ENCODE peak calls at places on chromosomes 2 and 18, in five cellular contexts. Z, A, E, Y and T are unnamed samples.

GRCh38 chr2:220104871-220105351 is 477.5 kb downstream of the SLC4A3 start:
- DNase-seq in Z (peak), A (no peak), E (peak), Y (peak), T (no peak)

GRCh38 chr18:5197032-5197434 is at the start of gene AKAIN1:
- DNase-seq in Z (peak), A (no peak), E (peak), Y (peak), T (no peak)

GRCh38 chr18:70490008-70490933 is 201.4 kb downstream of the SOCS6 start:
- DNase-seq in Z (peak), A (no peak), E (peak), Y (peak), T (no peak)

GRCh38 chr18:32081881-32082280 is 9.8 kb upstream of the RNF138 start:
- DNase-seq in Z (peak), A (no peak), E (no peak), Y (no peak), T (no peak)

GRCh38 chr18:40864846-40865245 is 1090.2 kb upstream of the PIK3C3 start:
- DNase-seq in Z (no peak), A (no peak), E (no peak), Y (no peak), T (no peak)

GRCh38 chr2:233684640-233685039 is 2.9 kb downstream of the UGT1A7 start:
- DNase-seq in Z (no peak), A (no peak), E (no peak), Y (no peak), T (no peak)

GRCh38 chr2:130720036-130720435 is 8.8 kb upstream of the GPR148 start:
- DNase-seq in Z (no peak), A (no peak), E (peak), Y (no peak), T (no peak)

GRCh38 chr2:226339616-226340015 is 460.0 kb downstream of the IRS1 start:
- DNase-seq in Z (no peak), A (no peak), E (no peak), Y (no peak), T (no peak)

GRCh38 chr2:199485732-199486335 is 28.1 kb upstream of the SATB2 start:
- DNase-seq in Z (peak), A (no peak), E (peak), Y (peak), T (no peak)

GRCh38 chr2:171512683-171513082 is 9.6 kb upstream of the CYBRD1 start:
- DNase-seq in Z (no peak), A (no peak), E (no peak), Y (no peak), T (no peak)

GRCh38 chr2:75560022-75560767 is 544 bp downstream of the EVA1A start:
- DNase-seq in Z (peak), A (peak), E (peak), Y (peak), T (no peak)
- TF ChIP-seq CTCF in Z (peak), A (no peak), E (no peak), Y (peak), T (no peak)

DNA sequence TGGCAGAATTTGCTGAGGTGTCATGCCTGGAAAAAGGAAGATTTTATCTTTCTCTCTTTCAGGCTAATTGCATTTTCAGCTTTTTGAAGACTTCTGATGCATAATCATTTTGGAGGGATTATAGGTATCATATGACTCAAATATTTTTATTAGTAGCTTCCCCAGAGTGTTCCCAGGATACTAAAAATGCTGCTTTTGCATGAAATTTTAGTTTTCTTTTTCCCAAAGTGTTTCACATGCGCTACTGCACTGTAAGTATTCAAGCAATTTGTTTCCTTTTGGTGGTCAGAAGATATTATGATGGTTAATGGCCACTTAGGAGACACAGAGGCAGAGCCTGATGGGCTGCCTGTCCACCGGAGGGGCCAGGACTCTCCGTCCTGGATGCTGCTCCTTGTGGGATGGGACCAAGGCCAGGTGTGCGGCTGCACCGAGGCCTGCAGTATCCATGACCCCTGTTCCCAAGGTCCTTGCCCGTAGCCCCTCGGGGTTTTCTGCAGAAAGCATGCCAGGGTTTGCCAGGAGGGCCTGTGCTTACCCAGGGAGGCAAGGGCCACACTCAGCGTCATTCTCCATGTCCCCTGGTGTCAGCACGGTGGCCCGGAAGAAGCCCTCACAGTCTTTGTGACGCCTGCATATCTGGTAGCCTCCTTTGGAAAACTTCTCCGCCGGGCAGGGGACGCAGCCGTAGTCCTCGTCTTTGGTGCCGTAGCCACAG is 60.2 kb downstream of the EDAR start:
- DNase-seq in Z (no peak), A (no peak), E (no peak), Y (no peak), T (no peak)
- TF ChIP-seq CTCF in Z (no peak), A (no peak), E (peak), Y (no peak), T (no peak)

DNA sequence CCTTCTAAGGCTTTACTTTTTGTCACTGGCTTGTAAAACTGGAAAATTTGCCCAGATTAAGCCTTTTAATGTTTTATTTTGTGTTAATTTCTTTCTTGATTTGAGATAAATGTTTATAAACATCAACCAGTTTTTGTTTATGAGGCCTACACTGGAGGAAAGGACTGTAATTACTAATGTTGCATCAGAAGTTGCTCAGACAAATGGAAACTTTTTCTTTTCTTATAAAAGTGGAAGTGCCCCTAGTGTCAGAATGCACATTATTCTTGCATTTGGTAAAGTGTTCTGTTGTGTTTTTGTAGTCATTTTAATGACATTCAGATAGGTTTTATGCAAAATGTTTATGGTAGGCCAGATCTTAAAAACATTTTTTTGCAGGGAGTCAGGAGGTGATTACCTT is 25.3 kb downstream of the LCLAT1 start:
- DNase-seq in Z (no peak), A (no peak), E (no peak), Y (no peak), T (no peak)
- TF ChIP-seq CTCF in Z (peak), A (no peak), E (no peak), Y (no peak), T (no peak)

GRCh38 chr2:204749319-204749718 is 204.0 kb downstream of the PARD3B start:
- DNase-seq in Z (peak), A (no peak), E (peak), Y (peak), T (no peak)
- TF ChIP-seq CTCF in Z (no peak), A (no peak), E (no peak), Y (no peak), T (no peak)

GRCh38 chr2:239316562-239317465 is 84.0 kb downstream of the HDAC4 start:
- DNase-seq in Z (peak), A (no peak), E (no peak), Y (peak), T (peak)
- TF ChIP-seq CTCF in Z (no peak), A (no peak), E (no peak), Y (no peak), T (no peak)

GRCh38 chr2:232485333-232485756 is 2.3 kb downstream of the ECEL1 start:
- DNase-seq in Z (no peak), A (no peak), E (no peak), Y (no peak), T (no peak)
- TF ChIP-seq CTCF in Z (no peak), A (no peak), E (no peak), Y (no peak), T (no peak)

GRCh38 chr2:127193164-127193947 is 26.7 kb downstream of the CYP27C1 start:
- DNase-seq in Z (peak), A (no peak), E (no peak), Y (no peak), T (no peak)
- TF ChIP-seq CTCF in Z (no peak), A (no peak), E (no peak), Y (no peak), T (no peak)

GRCh38 chr2:129144082-129144791 is 825.6 kb upstream of the HS6ST1 start:
- DNase-seq in Z (no peak), A (no peak), E (no peak), Y (no peak), T (no peak)

GRCh38 chr2:129139380-129139779 is 820.7 kb upstream of the HS6ST1 start:
- DNase-seq in Z (no peak), A (peak), E (no peak), Y (no peak), T (no peak)

GRCh38 chr2:129142465-129142864 is 823.8 kb upstream of the HS6ST1 start:
- DNase-seq in Z (no peak), A (no peak), E (no peak), Y (no peak), T (no peak)
- TF ChIP-seq CTCF in Z (no peak), A (no peak), E (no peak), Y (no peak), T (no peak)

GRCh38 chr2:30710461-30710860 is 96.8 kb downstream of the CAPN13 start:
- DNase-seq in Z (no peak), A (no peak), E (no peak), Y (no peak), T (no peak)

GRCh38 chr2:30709516-30709915 is 97.7 kb downstream of the CAPN13 start:
- DNase-seq in Z (no peak), A (no peak), E (no peak), Y (no peak), T (no peak)

GRCh38 chr2:30713698-30714097 is 93.5 kb downstream of the CAPN13 start:
- DNase-seq in Z (no peak), A (no peak), E (no peak), Y (no peak), T (no peak)

GRCh38 chr2:30710016-30710415 is 97.2 kb downstream of the CAPN13 start:
- DNase-seq in Z (no peak), A (no peak), E (no peak), Y (no peak), T (no peak)

DNA sequence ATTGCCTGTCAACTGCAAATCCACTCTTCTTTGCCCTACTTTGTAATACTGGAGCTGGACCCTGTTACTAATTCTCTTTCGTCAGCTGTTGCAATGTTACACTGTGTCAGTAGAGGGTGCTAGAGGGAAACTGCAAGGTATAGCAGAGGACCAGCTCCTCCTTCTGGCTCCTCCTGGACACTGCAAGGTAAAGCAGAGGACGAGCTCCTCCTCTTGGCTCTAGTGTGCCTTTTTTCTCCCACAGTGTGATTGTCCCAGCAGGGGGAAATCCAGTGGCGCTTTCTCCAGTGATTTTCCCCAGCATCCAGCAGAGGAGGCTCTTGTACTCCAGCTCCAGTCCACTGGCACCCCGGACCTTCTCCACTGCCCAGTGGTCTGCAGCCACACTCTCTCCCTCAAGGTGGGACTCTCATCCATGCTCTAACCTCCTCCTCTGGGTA is 95.6 kb downstream of the CAPN13 start:
- DNase-seq in Z (peak), A (peak), E (peak), Y (peak), T (peak)
- TF ChIP-seq CTCF in Z (peak), A (peak), E (peak), Y (peak), T (peak)

GRCh38 chr18:75337348-75337747 is 90.2 kb downstream of the SMIM21 start:
- DNase-seq in Z (no peak), A (no peak), E (no peak), Y (no peak), T (no peak)
- TF ChIP-seq CTCF in Z (no peak), A (no peak), E (no peak), Y (no peak), T (no peak)